ENCODE peak calls at places on chromosomes 12 and 14, in five cellular contexts. C is stimulated activated CD4-positive, alpha-beta T cell treated with anti-CD3 and anti-CD28 coated beads, Interleukin-1b, Interleukin-23, amount 100 ng/mL, for 48 hours; I is HS-5; M is activated B cell treated with CpG ODN at 0.5 μM for 24 hours; B is stimulated activated CD8-positive, alpha-beta memory T cell treated with anti-CD3 and anti-CD28 coated beads, Interleukin-2, amount 100 ng/mL, for 48 hours. D is an unnamed sample.

GRCh38 chr14:94771906-94772468 is 2.1 kb upstream of the GSC start:
- DNase-seq in I (no peak), B (no peak), M (no peak), C (no peak), D (no peak)

GRCh38 chr14:91466192-91466591 is 43.9 kb downstream of the PPP4R3A start:
- DNase-seq in I (no peak), C (no peak), M (no peak), B (no peak), D (no peak)

GRCh38 chr14:22820731-22821130 is 5.5 kb upstream of the SLC7A7 start:
- DNase-seq in B (no peak), C (no peak), I (no peak), M (no peak), D (no peak)

GRCh38 chr14:68564826-68565760 is 227.8 kb downstream of the ZFP36L1 start:
- DNase-seq in M (no peak), C (peak), B (no peak), I (no peak), D (peak)

GRCh38 chr12:31440586-31440985 is 114.6 kb upstream of the SINHCAF start:
- DNase-seq in B (no peak), C (no peak), M (no peak), I (no peak), D (no peak)

GRCh38 chr12:63151061-63151897 is at the start of gene AVPR1A:
- DNase-seq in I (no peak), C (no peak), B (no peak), M (no peak), D (peak)

GRCh38 chr14:79418649-79419415 is 792.5 kb downstream of the DIO2 start:
- DNase-seq in C (no peak), B (no peak), I (no peak), M (no peak), D (no peak)

GRCh38 chr12:46464863-46465262 is 92.3 kb upstream of the SLC38A2 start:
- DNase-seq in C (no peak), B (no peak), M (no peak), I (no peak), D (no peak)

GRCh38 chr12:106131671-106132070 is 7.1 kb downstream of the NUAK1 start:
- DNase-seq in C (no peak), I (no peak), M (no peak), B (no peak), D (no peak)

GRCh38 chr14:105005329-105005928 is 15.5 kb downstream of the CDCA4 start:
- DNase-seq in C (no peak), B (no peak), M (no peak), I (no peak), D (no peak)

GRCh38 chr14:51093371-51094281 is 1.3 kb downstream of the TRIM9 start:
- DNase-seq in M (no peak), B (peak), C (peak), I (no peak), D (peak)

GRCh38 chr14:68461086-68461485 is 331.8 kb downstream of the ZFP36L1 start:
- DNase-seq in M (no peak), I (no peak), C (no peak), B (no peak), D (no peak)

GRCh38 chr12:95884998-95885397 is 26.2 kb downstream of the SNRPF start:
- DNase-seq in M (no peak), C (no peak), B (no peak), I (no peak), D (no peak)

GRCh38 chr14:62304172-62304571 is 542.0 kb downstream of the SNAPC1 start:
- DNase-seq in I (no peak), C (no peak), M (no peak), B (no peak), D (no peak)

GRCh38 chr14:61368061-61368710 is 46.8 kb downstream of the PRKCH start:
- DNase-seq in C (no peak), M (no peak), I (no peak), B (no peak), D (peak)

GRCh38 chr14:93997933-93998870 is 1.1 kb downstream of the CCDC197 start:
- DNase-seq in M (no peak), I (no peak), B (no peak), C (no peak), D (no peak)

GRCh38 chr14:51094282-51094821 is 553 bp downstream of the TRIM9 start:
- DNase-seq in B (no peak), C (peak), I (no peak), M (peak), D (no peak)

GRCh38 chr12:54688309-54689033 is 40.3 kb upstream of the DCD start:
- DNase-seq in I (no peak), C (no peak), M (no peak), B (no peak), D (no peak)

GRCh38 chr12:99522456-99522855 is 125.1 kb upstream of the GARIN6 start:
- DNase-seq in B (no peak), I (no peak), M (no peak), C (no peak), D (no peak)

GRCh38 chr12:57340104-57340503 is 89.1 kb upstream of the STAC3 start:
- DNase-seq in B (no peak), C (no peak), I (no peak), M (no peak), D (peak)

GRCh38 chr14:65788876-65789859 is 376.6 kb downstream of the FUT8 start:
- DNase-seq in B (no peak), M (no peak), I (no peak), C (no peak), D (no peak)

GRCh38 chr14:22502007-22502406 is 87.0 kb downstream of the DAD1 start:
- DNase-seq in B (no peak), M (no peak), C (no peak), I (no peak), D (no peak)

GRCh38 chr12:28130625-28131598 is 59.3 kb upstream of the CCDC91 start:
- DNase-seq in B (no peak), I (peak), C (no peak), M (no peak), D (no peak)

GRCh38 chr14:69985456-69985855 is 106.2 kb downstream of the SMOC1 start:
- DNase-seq in I (no peak), M (no peak), C (no peak), B (no peak), D (no peak)

GRCh38 chr14:102911541-102911951 is 10.9 kb upstream of the AMN start:
- DNase-seq in B (no peak), M (no peak), I (no peak), C (no peak), D (no peak)

GRCh38 chr14:36383674-36384421 is 63.4 kb upstream of the MBIP start:
- DNase-seq in B (no peak), I (no peak), M (no peak), C (no peak), D (no peak)

GRCh38 chr14:31510222-31510621 is 22.4 kb upstream of the GPR33 start:
- DNase-seq in B (no peak), M (no peak), I (no peak), C (no peak), D (peak)

GRCh38 chr14:58395815-58396626 is at the start of gene TOMM20L:
- DNase-seq in I (no peak), B (peak), C (peak), M (peak), D (peak)

GRCh38 chr14:67393689-67394088 is 18.3 kb downstream of the PLEK2 start:
- DNase-seq in B (no peak), I (no peak), C (no peak), M (no peak), D (no peak)

GRCh38 chr12:117298648-117299225 is 62.7 kb downstream of the NOS1 start:
- DNase-seq in I (no peak), B (no peak), C (no peak), M (no peak), D (no peak)

GRCh38 chr12:121278450-121279375 is 17.8 kb downstream of the CAMKK2 start:
- DNase-seq in I (no peak), C (no peak), M (no peak), B (no peak), D (no peak)

GRCh38 chr12:7801460-7801859 is 12.3 kb downstream of the NANOG start:
- DNase-seq in B (no peak), C (no peak), M (no peak), I (no peak), D (no peak)

GRCh38 chr14:102848830-102849521 is 71.7 kb downstream of the TRAF3 start:
- DNase-seq in C (no peak), B (no peak), M (no peak), I (no peak), D (no peak)

GRCh38 chr12:127552838-127553237 is 714.1 kb upstream of the TMEM132C start:
- DNase-seq in I (no peak), B (no peak), C (no peak), M (no peak), D (no peak)

GRCh38 chr12:70971395-70971794 is 50.9 kb upstream of the PTPRR start:
- DNase-seq in B (no peak), I (no peak), C (no peak), M (no peak), D (no peak)

GRCh38 chr12:88553941-88554658 is 26.2 kb downstream of the KITLG start:
- DNase-seq in M (no peak), C (no peak), I (no peak), B (no peak), D (no peak)

D was measured in iPS-NIHi11.